ENCODE peak calls at places on chromosomes 3 and 15, in six cellular contexts. One of them, this sample, is unnamed.
A peak's percentile ranks its signal among the peaks of the same experiment; 100 is the strongest.

GRCh38 chr3:9837701-9838582 is 5.9 kb downstream of the RPUSD3 start:
- DNase-seq in heart right ventricle: no peak
- DNase-seq in pancreas: peak; percentile 76
- DNase-seq in IMR-90: no peak
- DNase-seq in body of pancreas: peak; percentile 66
- DNase-seq in left ventricle myocardium inferior: no peak
- DNase-seq in this sample: no peak

GRCh38 chr3:50620846-50621245 is 3.9 kb downstream of the MAPKAPK3 start:
- DNase-seq in body of pancreas: no peak
- DNase-seq in IMR-90: no peak
- DNase-seq in heart right ventricle: no peak
- DNase-seq in left ventricle myocardium inferior: no peak
- DNase-seq in pancreas: no peak
- DNase-seq in this sample: no peak

GRCh38 chr15:88918738-88919137 is 5.6 kb upstream of the MFGE8 start:
- DNase-seq in IMR-90: peak; percentile 99
- DNase-seq in left ventricle myocardium inferior: peak; percentile 74
- DNase-seq in pancreas: peak; percentile 35
- DNase-seq in heart right ventricle: peak; percentile 28
- DNase-seq in body of pancreas: no peak
- DNase-seq in this sample: peak; percentile 91

GRCh38 chr3:116981088-116981487 is 271.5 kb downstream of the TUSC7 start:
- DNase-seq in IMR-90: no peak
- DNase-seq in heart right ventricle: no peak
- DNase-seq in body of pancreas: no peak
- DNase-seq in pancreas: no peak
- DNase-seq in left ventricle myocardium inferior: no peak
- DNase-seq in this sample: no peak

GRCh38 chr15:52787549-52788098 is 2.5 kb downstream of the ONECUT1 start:
- DNase-seq in left ventricle myocardium inferior: no peak
- DNase-seq in IMR-90: no peak
- DNase-seq in heart right ventricle: no peak
- DNase-seq in body of pancreas: no peak
- DNase-seq in pancreas: peak; percentile 37
- DNase-seq in this sample: no peak

GRCh38 chr3:197734667-197735318 is 1.9 kb downstream of the RUBCN start:
- DNase-seq in left ventricle myocardium inferior: no peak
- DNase-seq in pancreas: no peak
- DNase-seq in IMR-90: no peak
- DNase-seq in heart right ventricle: no peak
- DNase-seq in body of pancreas: no peak
- DNase-seq in this sample: no peak

GRCh38 chr15:73318463-73319351 is 50.1 kb downstream of the HCN4 start:
- DNase-seq in heart right ventricle: no peak
- DNase-seq in pancreas: no peak
- DNase-seq in left ventricle myocardium inferior: no peak
- DNase-seq in body of pancreas: no peak
- DNase-seq in IMR-90: no peak
- DNase-seq in this sample: no peak

GRCh38 chr3:148229107-148229506 is 468.6 kb upstream of the AGTR1 start:
- DNase-seq in IMR-90: peak; percentile 5
- DNase-seq in left ventricle myocardium inferior: no peak
- DNase-seq in body of pancreas: no peak
- DNase-seq in pancreas: no peak
- DNase-seq in heart right ventricle: no peak
- DNase-seq in this sample: peak; percentile 22

GRCh38 chr15:25739687-25740121 is 123.4 kb downstream of the ATP10A start:
- DNase-seq in body of pancreas: no peak
- DNase-seq in heart right ventricle: no peak
- DNase-seq in pancreas: no peak
- DNase-seq in left ventricle myocardium inferior: no peak
- DNase-seq in IMR-90: peak; percentile 64
- DNase-seq in this sample: peak; percentile 93

GRCh38 chr15:77163806-77164384 is 93.0 kb upstream of the TSPAN3 start:
- DNase-seq in body of pancreas: no peak
- DNase-seq in IMR-90: no peak
- DNase-seq in left ventricle myocardium inferior: no peak
- DNase-seq in heart right ventricle: no peak
- DNase-seq in pancreas: no peak
- DNase-seq in this sample: no peak

GRCh38 chr3:39290255-39290654 is 10.4 kb upstream of the CX3CR1 start:
- DNase-seq in pancreas: no peak
- DNase-seq in body of pancreas: no peak
- DNase-seq in IMR-90: no peak
- DNase-seq in heart right ventricle: no peak
- DNase-seq in left ventricle myocardium inferior: no peak
- DNase-seq in this sample: no peak

GRCh38 chr15:101540480-101541239 is 51.2 kb upstream of the PCSK6 start:
- DNase-seq in IMR-90: no peak
- DNase-seq in pancreas: no peak
- DNase-seq in left ventricle myocardium inferior: no peak
- DNase-seq in body of pancreas: no peak
- DNase-seq in heart right ventricle: no peak
- DNase-seq in this sample: peak; percentile 40

GRCh38 chr15:71146597-71146996 is 31.3 kb downstream of the THSD4 start:
- DNase-seq in IMR-90: no peak
- DNase-seq in body of pancreas: peak; percentile 69
- DNase-seq in pancreas: peak; percentile 77
- DNase-seq in left ventricle myocardium inferior: no peak
- DNase-seq in heart right ventricle: no peak
- DNase-seq in this sample: peak; percentile 58

GRCh38 chr3:88142094-88142624 is 7.6 kb upstream of the C3orf38 start:
- DNase-seq in body of pancreas: no peak
- DNase-seq in left ventricle myocardium inferior: no peak
- DNase-seq in pancreas: no peak
- DNase-seq in heart right ventricle: no peak
- DNase-seq in IMR-90: peak; percentile 73
- DNase-seq in this sample: no peak

GRCh38 chr3:145145461-145145860 is 1015.5 kb downstream of the PLOD2 start:
- DNase-seq in heart right ventricle: no peak
- DNase-seq in left ventricle myocardium inferior: no peak
- DNase-seq in pancreas: no peak
- DNase-seq in IMR-90: no peak
- DNase-seq in body of pancreas: no peak
- DNase-seq in this sample: no peak

GRCh38 chr3:155064920-155065319 is 15.2 kb upstream of the MME start:
- DNase-seq in pancreas: no peak
- DNase-seq in heart right ventricle: no peak
- DNase-seq in left ventricle myocardium inferior: no peak
- DNase-seq in body of pancreas: no peak
- DNase-seq in IMR-90: no peak
- DNase-seq in this sample: no peak

GRCh38 chr3:107367353-107367752 is 9.9 kb upstream of the CCDC54 start:
- DNase-seq in IMR-90: peak; percentile 88
- DNase-seq in body of pancreas: no peak
- DNase-seq in pancreas: no peak
- DNase-seq in left ventricle myocardium inferior: no peak
- DNase-seq in heart right ventricle: no peak
- DNase-seq in this sample: no peak

GRCh38 chr15:80160570-80161156 is 7.9 kb downstream of the FAH start:
- DNase-seq in IMR-90: peak; percentile 96
- DNase-seq in heart right ventricle: no peak
- DNase-seq in pancreas: no peak
- DNase-seq in body of pancreas: no peak
- DNase-seq in left ventricle myocardium inferior: peak; percentile 43
- DNase-seq in this sample: no peak

GRCh38 chr3:63494646-63495045 is 157.8 kb upstream of the SNTN start:
- DNase-seq in heart right ventricle: no peak
- DNase-seq in pancreas: no peak
- DNase-seq in left ventricle myocardium inferior: no peak
- DNase-seq in body of pancreas: no peak
- DNase-seq in IMR-90: no peak
- DNase-seq in this sample: no peak

GRCh38 chr15:90553248-90553745 is 23.6 kb downstream of the CRTC3 start:
- DNase-seq in pancreas: no peak
- DNase-seq in IMR-90: peak; percentile 91
- DNase-seq in body of pancreas: no peak
- DNase-seq in left ventricle myocardium inferior: no peak
- DNase-seq in heart right ventricle: no peak
- DNase-seq in this sample: peak; percentile 62

GRCh38 chr3:50238549-50239026 is 2.6 kb downstream of the GNAI2 start:
- DNase-seq in IMR-90: no peak
- DNase-seq in pancreas: peak; percentile 96
- DNase-seq in body of pancreas: peak; percentile 96
- DNase-seq in left ventricle myocardium inferior: peak; percentile 89
- DNase-seq in heart right ventricle: peak; percentile 89
- DNase-seq in this sample: no peak

GRCh38 chr3:191066669-191067068 is 132.4 kb upstream of the OSTN start:
- DNase-seq in heart right ventricle: no peak
- DNase-seq in body of pancreas: no peak
- DNase-seq in pancreas: no peak
- DNase-seq in IMR-90: peak; percentile 81
- DNase-seq in left ventricle myocardium inferior: no peak
- DNase-seq in this sample: no peak

GRCh38 chr3:184598220-184598927 is 36.8 kb downstream of the EPHB3 start:
- DNase-seq in body of pancreas: no peak
- DNase-seq in IMR-90: no peak
- DNase-seq in pancreas: no peak
- DNase-seq in left ventricle myocardium inferior: no peak
- DNase-seq in heart right ventricle: no peak
- DNase-seq in this sample: no peak

DNA sequence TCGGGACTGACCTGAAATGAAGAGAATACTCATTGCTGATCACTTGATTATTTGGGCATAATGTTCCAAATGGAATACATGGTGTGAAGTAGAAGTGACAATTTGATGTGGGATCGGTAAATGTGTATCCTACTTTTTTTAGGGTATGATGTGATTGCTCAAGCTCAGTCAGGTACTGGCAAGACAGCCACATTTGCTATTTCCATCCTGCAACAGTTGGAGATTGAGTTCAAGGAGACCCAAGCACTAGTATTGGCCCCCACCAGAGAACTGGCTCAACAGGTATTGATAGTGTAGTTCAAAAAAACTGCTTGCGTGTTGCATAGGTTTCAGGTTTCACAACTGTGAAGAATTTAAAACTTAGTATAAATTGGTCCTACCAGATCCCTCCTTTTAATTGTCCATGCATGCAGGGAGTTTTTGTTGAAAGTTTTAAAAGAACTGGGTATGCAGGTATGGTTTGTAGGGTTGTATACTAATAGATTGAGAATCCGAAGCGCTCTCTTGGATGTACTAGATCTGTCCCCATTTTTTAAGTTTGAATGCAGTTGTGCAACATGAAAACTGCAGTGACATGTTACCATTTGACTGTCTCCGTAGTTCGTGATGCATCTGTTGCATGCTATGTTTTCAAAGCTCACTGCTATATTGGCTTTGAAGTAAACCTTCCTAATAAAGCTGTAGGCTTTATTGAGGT is 1.6 kb downstream of the EIF4A2 start:
- DNase-seq in pancreas: no peak
- DNase-seq in IMR-90: no peak
- DNase-seq in body of pancreas: no peak
- DNase-seq in heart right ventricle: no peak
- DNase-seq in left ventricle myocardium inferior: no peak
- DNase-seq in this sample: no peak
- H3K36me3 ChIP-seq in pancreas: peaks cover 37% of the 10 kb centered on the region
- H3K36me3 ChIP-seq in IMR-90: peaks cover 46% of the 10 kb centered on the region
- H3K36me3 ChIP-seq in body of pancreas: peaks cover 14% of the 10 kb centered on the region
- H3K36me3 ChIP-seq in heart right ventricle: peaks cover 8% of the 10 kb centered on the region
- H3K36me3 ChIP-seq in left ventricle myocardium inferior: peaks cover 58% of the 10 kb centered on the region
- H3K36me3 ChIP-seq in this sample: peaks cover 65% of the 10 kb centered on the region

DNA sequence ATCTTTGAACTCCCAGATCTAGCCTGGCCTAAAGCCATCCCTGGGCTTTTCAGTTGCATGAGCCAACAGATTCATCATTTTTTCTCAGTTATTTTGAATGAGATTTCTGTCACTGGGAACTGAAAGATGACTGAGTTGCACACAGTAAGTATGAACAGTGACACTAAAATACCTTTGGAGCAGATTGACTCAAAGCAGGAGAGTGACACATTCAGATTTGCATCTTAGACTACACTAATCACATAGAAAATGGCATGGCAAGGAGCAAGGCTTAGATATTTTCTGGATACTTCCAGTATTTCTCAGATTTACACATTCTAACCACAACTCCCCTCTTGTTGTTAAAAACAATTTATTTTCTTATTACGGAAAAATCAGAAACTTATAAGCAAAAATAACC is 32.8 kb downstream of the SEC62 start:
- DNase-seq in body of pancreas: no peak
- DNase-seq in IMR-90: no peak
- DNase-seq in heart right ventricle: no peak
- DNase-seq in pancreas: no peak
- DNase-seq in left ventricle myocardium inferior: no peak
- DNase-seq in this sample: no peak
- H3K4me1 ChIP-seq in body of pancreas: no peaks in the 10 kb centered on the region
- H3K4me1 ChIP-seq in IMR-90: peaks cover 5% of the 10 kb centered on the region
- H3K4me1 ChIP-seq in heart right ventricle: peaks cover 37% of the 10 kb centered on the region
- H3K4me1 ChIP-seq in pancreas: no peaks in the 10 kb centered on the region
- H3K4me1 ChIP-seq in left ventricle myocardium inferior: peaks cover 26% of the 10 kb centered on the region
- H3K4me1 ChIP-seq in this sample: no peaks in the 10 kb centered on the region

GRCh38 chr3:54212723-54213122 is 90.4 kb downstream of the CACNA2D3 start:
- DNase-seq in heart right ventricle: no peak
- DNase-seq in pancreas: no peak
- DNase-seq in IMR-90: no peak
- DNase-seq in left ventricle myocardium inferior: no peak
- DNase-seq in body of pancreas: no peak
- DNase-seq in this sample: no peak

GRCh38 chr3:54211097-54211496 is 88.7 kb downstream of the CACNA2D3 start:
- DNase-seq in IMR-90: no peak
- DNase-seq in body of pancreas: no peak
- DNase-seq in heart right ventricle: no peak
- DNase-seq in left ventricle myocardium inferior: no peak
- DNase-seq in pancreas: no peak
- DNase-seq in this sample: no peak

GRCh38 chr3:54202029-54202428 is 79.7 kb downstream of the CACNA2D3 start:
- DNase-seq in left ventricle myocardium inferior: no peak
- DNase-seq in heart right ventricle: no peak
- DNase-seq in IMR-90: no peak
- DNase-seq in body of pancreas: no peak
- DNase-seq in pancreas: no peak
- DNase-seq in this sample: no peak

GRCh38 chr3:54202651-54203248 is 80.4 kb downstream of the CACNA2D3 start:
- DNase-seq in pancreas: no peak
- DNase-seq in body of pancreas: no peak
- DNase-seq in heart right ventricle: no peak
- DNase-seq in IMR-90: no peak
- DNase-seq in left ventricle myocardium inferior: no peak
- DNase-seq in this sample: no peak

DNA sequence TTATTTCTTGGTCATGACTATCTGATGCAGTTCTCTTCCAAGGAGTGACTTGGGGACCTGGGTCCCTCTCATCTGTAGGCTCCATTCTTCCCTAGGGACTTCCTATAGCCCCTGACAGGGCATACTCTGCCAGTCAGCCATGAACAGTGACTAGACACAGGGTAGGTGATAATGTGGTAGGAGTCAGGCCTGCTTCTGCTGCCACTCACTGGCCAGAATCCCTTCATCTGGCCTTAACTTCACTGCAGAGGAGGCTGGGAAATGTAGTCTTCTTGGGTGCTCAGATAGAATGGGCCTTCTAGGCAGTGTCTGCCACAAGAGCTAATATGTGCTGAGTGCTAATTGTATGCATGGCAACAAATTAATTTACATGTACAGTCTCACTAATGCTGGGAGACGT is 84.5 kb downstream of the CACNA2D3 start:
- DNase-seq in body of pancreas: no peak
- DNase-seq in heart right ventricle: no peak
- DNase-seq in pancreas: no peak
- DNase-seq in IMR-90: no peak
- DNase-seq in left ventricle myocardium inferior: no peak
- DNase-seq in this sample: no peak
- H3K36me3 ChIP-seq in body of pancreas: no peaks in the 10 kb centered on the region
- H3K36me3 ChIP-seq in heart right ventricle: no peaks in the 10 kb centered on the region
- H3K36me3 ChIP-seq in pancreas: no peaks in the 10 kb centered on the region
- H3K36me3 ChIP-seq in IMR-90: no peaks in the 10 kb centered on the region
- H3K36me3 ChIP-seq in left ventricle myocardium inferior: no peaks in the 10 kb centered on the region
- H3K36me3 ChIP-seq in this sample: no peaks in the 10 kb centered on the region

GRCh38 chr3:194321666-194322640 is 29.2 kb downstream of the CPN2 start:
- DNase-seq in heart right ventricle: no peak
- DNase-seq in pancreas: no peak
- DNase-seq in left ventricle myocardium inferior: no peak
- DNase-seq in IMR-90: no peak
- DNase-seq in body of pancreas: no peak
- DNase-seq in this sample: no peak
- H3K4me1 ChIP-seq in heart right ventricle: no peaks in the 10 kb centered on the region
- H3K4me1 ChIP-seq in pancreas: peaks cover 9% of the 10 kb centered on the region
- H3K4me1 ChIP-seq in left ventricle myocardium inferior: peaks cover 13% of the 10 kb centered on the region
- H3K4me1 ChIP-seq in IMR-90: peaks cover 7% of the 10 kb centered on the region
- H3K4me1 ChIP-seq in body of pancreas: peaks cover 27% of the 10 kb centered on the region
- H3K4me1 ChIP-seq in this sample: no peaks in the 10 kb centered on the region